ENCODE peak calls at places on chromosomes 2 and 18, in nine cellular contexts. One of them, this sample, is unnamed.

GRCh38 chr2:33617989-33618388 is 18.9 kb upstream of the FAM98A start:
- DNase-seq in lung: no peak
- DNase-seq in CD8-positive, alpha-beta T cell: no peak
- DNase-seq in foreskin keratinocyte: no peak
- DNase-seq in omental fat pad: no peak
- DNase-seq in testis: no peak
- DNase-seq in osteocyte: no peak
- DNase-seq in adrenal gland: no peak
- DNase-seq in GM20000: no peak
- DNase-seq in this sample: no peak

GRCh38 chr2:9201185-9201891 is 5.3 kb upstream of the ASAP2 start:
- DNase-seq in omental fat pad: no peak
- DNase-seq in lung: no peak
- DNase-seq in osteocyte: peak
- DNase-seq in foreskin keratinocyte: no peak
- DNase-seq in adrenal gland: no peak
- DNase-seq in CD8-positive, alpha-beta T cell: no peak
- DNase-seq in testis: no peak
- DNase-seq in GM20000: no peak
- DNase-seq in this sample: no peak

GRCh38 chr2:12685956-12686355 is 30.8 kb upstream of the TRIB2 start:
- DNase-seq in osteocyte: no peak
- DNase-seq in GM20000: no peak
- DNase-seq in lung: no peak
- DNase-seq in foreskin keratinocyte: no peak
- DNase-seq in CD8-positive, alpha-beta T cell: no peak
- DNase-seq in adrenal gland: peak
- DNase-seq in omental fat pad: no peak
- DNase-seq in testis: no peak
- DNase-seq in this sample: no peak

GRCh38 chr18:61992923-61993322 is 100.1 kb upstream of the RNF152 start:
- DNase-seq in omental fat pad: no peak
- DNase-seq in foreskin keratinocyte: no peak
- DNase-seq in adrenal gland: no peak
- DNase-seq in lung: no peak
- DNase-seq in CD8-positive, alpha-beta T cell: no peak
- DNase-seq in osteocyte: no peak
- DNase-seq in testis: no peak
- DNase-seq in GM20000: no peak
- DNase-seq in this sample: no peak

GRCh38 chr2:135650721-135651120 is 90.9 kb upstream of the UBXN4 start:
- DNase-seq in lung: no peak
- DNase-seq in testis: no peak
- DNase-seq in omental fat pad: no peak
- DNase-seq in osteocyte: no peak
- DNase-seq in adrenal gland: no peak
- DNase-seq in foreskin keratinocyte: no peak
- DNase-seq in CD8-positive, alpha-beta T cell: no peak
- DNase-seq in GM20000: no peak
- DNase-seq in this sample: no peak

GRCh38 chr2:29166237-29166630 is 51.0 kb downstream of the CLIP4 start:
- DNase-seq in foreskin keratinocyte: no peak
- DNase-seq in lung: no peak
- DNase-seq in omental fat pad: no peak
- DNase-seq in testis: no peak
- DNase-seq in adrenal gland: no peak
- DNase-seq in GM20000: no peak
- DNase-seq in osteocyte: no peak
- DNase-seq in CD8-positive, alpha-beta T cell: no peak
- DNase-seq in this sample: no peak

GRCh38 chr18:48777026-48777736 is 173.6 kb downstream of the SMAD7 start:
- DNase-seq in GM20000: peak
- DNase-seq in adrenal gland: peak
- DNase-seq in testis: peak
- DNase-seq in lung: no peak
- DNase-seq in omental fat pad: no peak
- DNase-seq in CD8-positive, alpha-beta T cell: peak
- DNase-seq in foreskin keratinocyte: no peak
- DNase-seq in osteocyte: no peak
- DNase-seq in this sample: peak

GRCh38 chr2:64263315-64263714 is 119.1 kb upstream of the PELI1 start:
- DNase-seq in adrenal gland: no peak
- DNase-seq in foreskin keratinocyte: peak
- DNase-seq in omental fat pad: no peak
- DNase-seq in CD8-positive, alpha-beta T cell: no peak
- DNase-seq in testis: no peak
- DNase-seq in lung: no peak
- DNase-seq in GM20000: no peak
- DNase-seq in osteocyte: no peak
- DNase-seq in this sample: no peak

GRCh38 chr2:113283704-113284284 is 5.1 kb upstream of the PAX8 start:
- DNase-seq in GM20000: no peak
- DNase-seq in osteocyte: peak
- DNase-seq in testis: peak
- DNase-seq in omental fat pad: peak
- DNase-seq in lung: peak
- DNase-seq in foreskin keratinocyte: peak
- DNase-seq in adrenal gland: peak
- DNase-seq in CD8-positive, alpha-beta T cell: no peak
- DNase-seq in this sample: peak

DNA sequence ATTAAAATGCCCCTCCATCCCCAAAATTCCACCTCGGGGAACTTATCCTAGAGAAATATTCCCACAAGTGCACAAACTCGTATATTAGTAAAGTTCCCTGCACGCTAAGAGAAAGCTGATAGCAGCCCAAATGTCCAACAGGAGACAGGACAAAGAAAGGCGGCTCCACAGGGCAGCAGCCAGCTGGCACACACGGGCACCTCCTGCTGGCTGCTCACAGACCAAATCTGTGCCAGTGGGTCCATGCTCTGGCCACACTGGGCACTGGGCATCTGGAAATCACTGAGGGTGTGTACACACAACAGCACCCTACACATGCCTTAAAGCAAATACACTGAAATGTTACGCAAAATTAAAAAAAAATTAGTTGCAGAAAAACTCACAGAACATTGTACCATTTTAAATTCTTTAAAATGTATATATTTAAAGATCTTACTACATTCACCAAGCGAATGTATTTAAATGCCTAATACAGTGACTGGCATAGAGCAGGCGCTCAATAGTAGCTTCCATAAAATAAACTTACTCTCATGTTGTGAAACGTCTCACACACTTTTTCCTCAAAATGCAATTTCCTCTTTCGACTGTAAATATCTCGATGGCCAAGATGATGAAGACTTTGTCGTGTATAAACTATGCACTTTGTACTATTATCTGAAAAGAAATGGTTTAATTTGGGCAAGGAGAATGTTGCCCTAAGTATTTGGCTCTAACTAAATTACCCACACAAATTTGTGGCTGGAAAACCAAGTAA is 19.4 kb downstream of the ZNF516 start:
- DNase-seq in osteocyte: no peak
- DNase-seq in CD8-positive, alpha-beta T cell: no peak
- DNase-seq in testis: no peak
- DNase-seq in GM20000: no peak
- DNase-seq in lung: no peak
- DNase-seq in omental fat pad: no peak
- DNase-seq in adrenal gland: no peak
- DNase-seq in foreskin keratinocyte: no peak
- DNase-seq in this sample: no peak
- TF ChIP-seq CTCF in osteocyte: no peak
- TF ChIP-seq CTCF in CD8-positive, alpha-beta T cell: no peak
- TF ChIP-seq CTCF in testis: no peak
- TF ChIP-seq CTCF in GM20000: no peak
- TF ChIP-seq CTCF in lung: no peak
- TF ChIP-seq CTCF in omental fat pad: no peak
- TF ChIP-seq CTCF in adrenal gland: no peak
- TF ChIP-seq CTCF in foreskin keratinocyte: no peak
- TF ChIP-seq CTCF in this sample: no peak

GRCh38 chr18:44673256-44673950 is 7.3 kb upstream of the SETBP1 start:
- DNase-seq in adrenal gland: no peak
- DNase-seq in foreskin keratinocyte: no peak
- DNase-seq in testis: no peak
- DNase-seq in osteocyte: no peak
- DNase-seq in CD8-positive, alpha-beta T cell: no peak
- DNase-seq in omental fat pad: no peak
- DNase-seq in GM20000: no peak
- DNase-seq in lung: no peak
- DNase-seq in this sample: no peak
- TF ChIP-seq CTCF in adrenal gland: no peak
- TF ChIP-seq CTCF in foreskin keratinocyte: no peak
- TF ChIP-seq CTCF in testis: no peak
- TF ChIP-seq CTCF in osteocyte: no peak
- TF ChIP-seq CTCF in CD8-positive, alpha-beta T cell: no peak
- TF ChIP-seq CTCF in omental fat pad: no peak
- TF ChIP-seq CTCF in GM20000: no peak
- TF ChIP-seq CTCF in lung: no peak
- TF ChIP-seq CTCF in this sample: no peak

GRCh38 chr18:2466978-2467377 is 104.3 kb downstream of the METTL4 start:
- DNase-seq in foreskin keratinocyte: no peak
- DNase-seq in osteocyte: no peak
- DNase-seq in GM20000: no peak
- DNase-seq in adrenal gland: no peak
- DNase-seq in omental fat pad: no peak
- DNase-seq in CD8-positive, alpha-beta T cell: no peak
- DNase-seq in lung: no peak
- DNase-seq in testis: peak
- DNase-seq in this sample: no peak
- TF ChIP-seq CTCF in foreskin keratinocyte: peak
- TF ChIP-seq CTCF in osteocyte: no peak
- TF ChIP-seq CTCF in GM20000: no peak
- TF ChIP-seq CTCF in adrenal gland: no peak
- TF ChIP-seq CTCF in omental fat pad: no peak
- TF ChIP-seq CTCF in CD8-positive, alpha-beta T cell: no peak
- TF ChIP-seq CTCF in lung: no peak
- TF ChIP-seq CTCF in testis: no peak
- TF ChIP-seq CTCF in this sample: no peak

GRCh38 chr2:222862068-222862914 is 1.5 kb downstream of the ACSL3 start:
- DNase-seq in foreskin keratinocyte: no peak
- DNase-seq in adrenal gland: peak
- DNase-seq in CD8-positive, alpha-beta T cell: no peak
- DNase-seq in osteocyte: no peak
- DNase-seq in GM20000: peak
- DNase-seq in testis: peak
- DNase-seq in omental fat pad: no peak
- DNase-seq in lung: no peak
- DNase-seq in this sample: no peak
- TF ChIP-seq CTCF in foreskin keratinocyte: peak
- TF ChIP-seq CTCF in adrenal gland: no peak
- TF ChIP-seq CTCF in CD8-positive, alpha-beta T cell: no peak
- TF ChIP-seq CTCF in osteocyte: peak
- TF ChIP-seq CTCF in GM20000: no peak
- TF ChIP-seq CTCF in testis: no peak
- TF ChIP-seq CTCF in omental fat pad: no peak
- TF ChIP-seq CTCF in lung: peak
- TF ChIP-seq CTCF in this sample: peak

GRCh38 chr2:36387258-36387916 is 31.8 kb downstream of the CRIM1 start:
- DNase-seq in osteocyte: no peak
- DNase-seq in foreskin keratinocyte: no peak
- DNase-seq in GM20000: no peak
- DNase-seq in CD8-positive, alpha-beta T cell: no peak
- DNase-seq in lung: no peak
- DNase-seq in adrenal gland: no peak
- DNase-seq in omental fat pad: no peak
- DNase-seq in testis: no peak
- DNase-seq in this sample: no peak

GRCh38 chr2:36385603-36386002 is 30.0 kb downstream of the CRIM1 start:
- DNase-seq in lung: no peak
- DNase-seq in foreskin keratinocyte: no peak
- DNase-seq in omental fat pad: no peak
- DNase-seq in GM20000: no peak
- DNase-seq in adrenal gland: no peak
- DNase-seq in CD8-positive, alpha-beta T cell: no peak
- DNase-seq in osteocyte: no peak
- DNase-seq in testis: no peak
- DNase-seq in this sample: no peak

GRCh38 chr2:36389081-36389480 is 33.5 kb downstream of the CRIM1 start:
- DNase-seq in testis: peak
- DNase-seq in adrenal gland: no peak
- DNase-seq in CD8-positive, alpha-beta T cell: no peak
- DNase-seq in osteocyte: no peak
- DNase-seq in GM20000: no peak
- DNase-seq in lung: no peak
- DNase-seq in omental fat pad: no peak
- DNase-seq in foreskin keratinocyte: no peak
- DNase-seq in this sample: peak

GRCh38 chr2:36392854-36393253 is 37.3 kb downstream of the CRIM1 start:
- DNase-seq in lung: no peak
- DNase-seq in omental fat pad: no peak
- DNase-seq in CD8-positive, alpha-beta T cell: no peak
- DNase-seq in osteocyte: no peak
- DNase-seq in GM20000: no peak
- DNase-seq in adrenal gland: no peak
- DNase-seq in foreskin keratinocyte: no peak
- DNase-seq in testis: no peak
- DNase-seq in this sample: no peak

DNA sequence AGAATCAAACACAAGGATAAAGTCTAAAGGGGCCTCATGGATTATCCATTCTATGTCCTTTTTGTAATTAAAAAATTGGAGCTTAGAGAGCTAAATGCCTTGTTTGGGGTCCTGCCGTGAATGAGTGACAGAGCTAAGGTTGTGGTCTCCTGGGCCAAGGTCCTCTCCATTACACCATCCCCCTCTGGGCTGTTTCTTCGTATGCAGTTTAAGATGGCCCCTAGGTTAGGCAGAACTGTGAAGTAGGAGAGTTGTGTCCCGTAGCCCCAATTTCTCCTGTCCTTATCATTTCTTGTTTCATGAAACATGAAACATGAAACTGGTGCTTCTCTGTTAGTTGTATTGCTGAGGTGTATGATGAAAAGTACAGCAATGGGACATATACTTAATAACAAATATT is 32.9 kb downstream of the CRIM1 start:
- DNase-seq in adrenal gland: no peak
- DNase-seq in lung: no peak
- DNase-seq in GM20000: no peak
- DNase-seq in osteocyte: no peak
- DNase-seq in CD8-positive, alpha-beta T cell: no peak
- DNase-seq in testis: no peak
- DNase-seq in omental fat pad: no peak
- DNase-seq in foreskin keratinocyte: no peak
- DNase-seq in this sample: no peak
- TF ChIP-seq CTCF in adrenal gland: no peak
- TF ChIP-seq CTCF in lung: no peak
- TF ChIP-seq CTCF in GM20000: no peak
- TF ChIP-seq CTCF in osteocyte: no peak
- TF ChIP-seq CTCF in CD8-positive, alpha-beta T cell: no peak
- TF ChIP-seq CTCF in testis: no peak
- TF ChIP-seq CTCF in omental fat pad: no peak
- TF ChIP-seq CTCF in foreskin keratinocyte: no peak
- TF ChIP-seq CTCF in this sample: no peak

This sample was measured in thyroid gland.